ENCODE peak calls at places on chromosomes 12 and 14, in nine cellular contexts. One of them, this sample, is unnamed.

GRCh38 chr12:121009744-121010143 is 6.5 kb downstream of the C12orf43 start:
- DNase-seq in GM10248: no peak
- DNase-seq in SW480: peak; percentile 47
- DNase-seq in Caco-2: peak; percentile 70
- DNase-seq in stimulated activated CD4-positive, alpha-beta T cell treated with anti-CD3 and anti-CD28 coated beads, Interleukin-1b, Interleukin-23, amount 100 ng/mL, for 24 hours: no peak
- DNase-seq in HuH-7.5: no peak
- DNase-seq in activated gamma-delta T cell treated with anti-CD3 and anti-CD28 coated beads, Interleukin-2, amount 50 U/mL, for 16 hours: no peak
- DNase-seq in hypothalamus: no peak
- DNase-seq in transverse colon: peak; percentile 72
- DNase-seq in this sample: peak; percentile 33

GRCh38 chr12:28869197-28869596 is 279.9 kb upstream of the FAR2 start:
- DNase-seq in GM10248: no peak
- DNase-seq in SW480: peak; percentile 5
- DNase-seq in Caco-2: no peak
- DNase-seq in stimulated activated CD4-positive, alpha-beta T cell treated with anti-CD3 and anti-CD28 coated beads, Interleukin-1b, Interleukin-23, amount 100 ng/mL, for 24 hours: no peak
- DNase-seq in HuH-7.5: no peak
- DNase-seq in activated gamma-delta T cell treated with anti-CD3 and anti-CD28 coated beads, Interleukin-2, amount 50 U/mL, for 16 hours: no peak
- DNase-seq in hypothalamus: no peak
- DNase-seq in transverse colon: no peak
- DNase-seq in this sample: no peak

GRCh38 chr12:12723681-12724420 is 6.7 kb downstream of the CDKN1B start:
- DNase-seq in GM10248: no peak
- DNase-seq in SW480: peak; percentile 59
- DNase-seq in Caco-2: peak; percentile 56
- DNase-seq in stimulated activated CD4-positive, alpha-beta T cell treated with anti-CD3 and anti-CD28 coated beads, Interleukin-1b, Interleukin-23, amount 100 ng/mL, for 24 hours: no peak
- DNase-seq in HuH-7.5: no peak
- DNase-seq in activated gamma-delta T cell treated with anti-CD3 and anti-CD28 coated beads, Interleukin-2, amount 50 U/mL, for 16 hours: no peak
- DNase-seq in hypothalamus: no peak
- DNase-seq in transverse colon: peak; percentile 54
- DNase-seq in this sample: peak; percentile 36

GRCh38 chr12:124733086-124733485 is 130.6 kb downstream of the SCARB1 start:
- DNase-seq in GM10248: no peak
- DNase-seq in SW480: no peak
- DNase-seq in Caco-2: no peak
- DNase-seq in stimulated activated CD4-positive, alpha-beta T cell treated with anti-CD3 and anti-CD28 coated beads, Interleukin-1b, Interleukin-23, amount 100 ng/mL, for 24 hours: no peak
- DNase-seq in HuH-7.5: no peak
- DNase-seq in activated gamma-delta T cell treated with anti-CD3 and anti-CD28 coated beads, Interleukin-2, amount 50 U/mL, for 16 hours: no peak
- DNase-seq in hypothalamus: no peak
- DNase-seq in transverse colon: no peak
- DNase-seq in this sample: no peak

GRCh38 chr12:90124289-90124688 is 415.7 kb upstream of the ATP2B1 start:
- DNase-seq in GM10248: no peak
- DNase-seq in SW480: no peak
- DNase-seq in Caco-2: no peak
- DNase-seq in stimulated activated CD4-positive, alpha-beta T cell treated with anti-CD3 and anti-CD28 coated beads, Interleukin-1b, Interleukin-23, amount 100 ng/mL, for 24 hours: no peak
- DNase-seq in HuH-7.5: no peak
- DNase-seq in activated gamma-delta T cell treated with anti-CD3 and anti-CD28 coated beads, Interleukin-2, amount 50 U/mL, for 16 hours: no peak
- DNase-seq in hypothalamus: no peak
- DNase-seq in transverse colon: no peak
- DNase-seq in this sample: no peak

GRCh38 chr12:108731105-108731865 is at the start of gene CORO1C:
- DNase-seq in GM10248: peak; percentile 95
- DNase-seq in SW480: no peak
- DNase-seq in Caco-2: peak; percentile 98
- DNase-seq in stimulated activated CD4-positive, alpha-beta T cell treated with anti-CD3 and anti-CD28 coated beads, Interleukin-1b, Interleukin-23, amount 100 ng/mL, for 24 hours: peak; percentile 83
- DNase-seq in HuH-7.5: peak; percentile 84
- DNase-seq in activated gamma-delta T cell treated with anti-CD3 and anti-CD28 coated beads, Interleukin-2, amount 50 U/mL, for 16 hours: peak; percentile 81
- DNase-seq in hypothalamus: peak; percentile 92
- DNase-seq in transverse colon: peak; percentile 99
- DNase-seq in this sample: peak; percentile 96

GRCh38 chr12:122130150-122130549 is 43.9 kb downstream of the IL31 start:
- DNase-seq in GM10248: no peak
- DNase-seq in SW480: peak; percentile 23
- DNase-seq in Caco-2: no peak
- DNase-seq in stimulated activated CD4-positive, alpha-beta T cell treated with anti-CD3 and anti-CD28 coated beads, Interleukin-1b, Interleukin-23, amount 100 ng/mL, for 24 hours: no peak
- DNase-seq in HuH-7.5: no peak
- DNase-seq in activated gamma-delta T cell treated with anti-CD3 and anti-CD28 coated beads, Interleukin-2, amount 50 U/mL, for 16 hours: no peak
- DNase-seq in hypothalamus: no peak
- DNase-seq in transverse colon: no peak
- DNase-seq in this sample: no peak

GRCh38 chr12:47860279-47860841 is 40.7 kb upstream of the HDAC7 start:
- DNase-seq in GM10248: no peak
- DNase-seq in SW480: no peak
- DNase-seq in Caco-2: no peak
- DNase-seq in stimulated activated CD4-positive, alpha-beta T cell treated with anti-CD3 and anti-CD28 coated beads, Interleukin-1b, Interleukin-23, amount 100 ng/mL, for 24 hours: no peak
- DNase-seq in HuH-7.5: no peak
- DNase-seq in activated gamma-delta T cell treated with anti-CD3 and anti-CD28 coated beads, Interleukin-2, amount 50 U/mL, for 16 hours: no peak
- DNase-seq in hypothalamus: no peak
- DNase-seq in transverse colon: no peak
- DNase-seq in this sample: no peak

GRCh38 chr12:1917172-1918070 is 1.0 kb downstream of the CACNA2D4 start:
- DNase-seq in GM10248: peak; percentile 15
- DNase-seq in SW480: no peak
- DNase-seq in Caco-2: no peak
- DNase-seq in stimulated activated CD4-positive, alpha-beta T cell treated with anti-CD3 and anti-CD28 coated beads, Interleukin-1b, Interleukin-23, amount 100 ng/mL, for 24 hours: no peak
- DNase-seq in HuH-7.5: no peak
- DNase-seq in activated gamma-delta T cell treated with anti-CD3 and anti-CD28 coated beads, Interleukin-2, amount 50 U/mL, for 16 hours: no peak
- DNase-seq in hypothalamus: no peak
- DNase-seq in transverse colon: no peak
- DNase-seq in this sample: no peak

GRCh38 chr12:87812030-87812429 is 217.2 kb downstream of the C12orf50 start:
- DNase-seq in GM10248: no peak
- DNase-seq in SW480: no peak
- DNase-seq in Caco-2: no peak
- DNase-seq in stimulated activated CD4-positive, alpha-beta T cell treated with anti-CD3 and anti-CD28 coated beads, Interleukin-1b, Interleukin-23, amount 100 ng/mL, for 24 hours: no peak
- DNase-seq in HuH-7.5: no peak
- DNase-seq in activated gamma-delta T cell treated with anti-CD3 and anti-CD28 coated beads, Interleukin-2, amount 50 U/mL, for 16 hours: no peak
- DNase-seq in hypothalamus: no peak
- DNase-seq in transverse colon: no peak
- DNase-seq in this sample: no peak

GRCh38 chr14:76964695-76965094 is 63.8 kb downstream of the IRF2BPL start:
- DNase-seq in GM10248: peak; percentile 70
- DNase-seq in SW480: peak; percentile 43
- DNase-seq in Caco-2: no peak
- DNase-seq in stimulated activated CD4-positive, alpha-beta T cell treated with anti-CD3 and anti-CD28 coated beads, Interleukin-1b, Interleukin-23, amount 100 ng/mL, for 24 hours: no peak
- DNase-seq in HuH-7.5: no peak
- DNase-seq in activated gamma-delta T cell treated with anti-CD3 and anti-CD28 coated beads, Interleukin-2, amount 50 U/mL, for 16 hours: no peak
- DNase-seq in hypothalamus: no peak
- DNase-seq in transverse colon: no peak
- DNase-seq in this sample: no peak

GRCh38 chr14:55691659-55692058 is 111.7 kb downstream of the KTN1 start:
- DNase-seq in GM10248: no peak
- DNase-seq in SW480: no peak
- DNase-seq in Caco-2: no peak
- DNase-seq in stimulated activated CD4-positive, alpha-beta T cell treated with anti-CD3 and anti-CD28 coated beads, Interleukin-1b, Interleukin-23, amount 100 ng/mL, for 24 hours: no peak
- DNase-seq in HuH-7.5: no peak
- DNase-seq in activated gamma-delta T cell treated with anti-CD3 and anti-CD28 coated beads, Interleukin-2, amount 50 U/mL, for 16 hours: no peak
- DNase-seq in hypothalamus: no peak
- DNase-seq in transverse colon: no peak
- DNase-seq in this sample: no peak

GRCh38 chr12:38771871-38772270 is 133.5 kb downstream of the CPNE8 start:
- DNase-seq in GM10248: peak; percentile 22
- DNase-seq in SW480: no peak
- DNase-seq in Caco-2: no peak
- DNase-seq in stimulated activated CD4-positive, alpha-beta T cell treated with anti-CD3 and anti-CD28 coated beads, Interleukin-1b, Interleukin-23, amount 100 ng/mL, for 24 hours: no peak
- DNase-seq in HuH-7.5: no peak
- DNase-seq in activated gamma-delta T cell treated with anti-CD3 and anti-CD28 coated beads, Interleukin-2, amount 50 U/mL, for 16 hours: no peak
- DNase-seq in hypothalamus: no peak
- DNase-seq in transverse colon: no peak
- DNase-seq in this sample: no peak

GRCh38 chr12:26268841-26269553 is 73.6 kb downstream of the SSPN start:
- DNase-seq in GM10248: no peak
- DNase-seq in SW480: peak; percentile 45
- DNase-seq in Caco-2: peak; percentile 25
- DNase-seq in stimulated activated CD4-positive, alpha-beta T cell treated with anti-CD3 and anti-CD28 coated beads, Interleukin-1b, Interleukin-23, amount 100 ng/mL, for 24 hours: no peak
- DNase-seq in HuH-7.5: no peak
- DNase-seq in activated gamma-delta T cell treated with anti-CD3 and anti-CD28 coated beads, Interleukin-2, amount 50 U/mL, for 16 hours: no peak
- DNase-seq in hypothalamus: no peak
- DNase-seq in transverse colon: no peak
- DNase-seq in this sample: no peak

GRCh38 chr14:71328183-71328582 is 420.9 kb downstream of the PCNX1 start:
- DNase-seq in GM10248: peak; percentile 33
- DNase-seq in SW480: no peak
- DNase-seq in Caco-2: no peak
- DNase-seq in stimulated activated CD4-positive, alpha-beta T cell treated with anti-CD3 and anti-CD28 coated beads, Interleukin-1b, Interleukin-23, amount 100 ng/mL, for 24 hours: no peak
- DNase-seq in HuH-7.5: no peak
- DNase-seq in activated gamma-delta T cell treated with anti-CD3 and anti-CD28 coated beads, Interleukin-2, amount 50 U/mL, for 16 hours: no peak
- DNase-seq in hypothalamus: no peak
- DNase-seq in transverse colon: no peak
- DNase-seq in this sample: no peak

GRCh38 chr12:109346920-109347319 is 780 bp upstream of the MYO1H start:
- DNase-seq in GM10248: no peak
- DNase-seq in SW480: no peak
- DNase-seq in Caco-2: peak; percentile 23
- DNase-seq in stimulated activated CD4-positive, alpha-beta T cell treated with anti-CD3 and anti-CD28 coated beads, Interleukin-1b, Interleukin-23, amount 100 ng/mL, for 24 hours: no peak
- DNase-seq in HuH-7.5: no peak
- DNase-seq in activated gamma-delta T cell treated with anti-CD3 and anti-CD28 coated beads, Interleukin-2, amount 50 U/mL, for 16 hours: no peak
- DNase-seq in hypothalamus: no peak
- DNase-seq in transverse colon: no peak
- DNase-seq in this sample: peak; percentile 8

GRCh38 chr12:1583421-1584078 is 10.8 kb downstream of the FBXL14 start:
- DNase-seq in GM10248: peak; percentile 77
- DNase-seq in SW480: peak; percentile 90
- DNase-seq in Caco-2: peak; percentile 87
- DNase-seq in stimulated activated CD4-positive, alpha-beta T cell treated with anti-CD3 and anti-CD28 coated beads, Interleukin-1b, Interleukin-23, amount 100 ng/mL, for 24 hours: no peak
- DNase-seq in HuH-7.5: peak; percentile 76
- DNase-seq in activated gamma-delta T cell treated with anti-CD3 and anti-CD28 coated beads, Interleukin-2, amount 50 U/mL, for 16 hours: peak; percentile 42
- DNase-seq in hypothalamus: no peak
- DNase-seq in transverse colon: peak; percentile 85
- DNase-seq in this sample: peak; percentile 94

GRCh38 chr12:114257687-114258086 is 148.3 kb downstream of the TBX5 start:
- DNase-seq in GM10248: no peak
- DNase-seq in SW480: no peak
- DNase-seq in Caco-2: no peak
- DNase-seq in stimulated activated CD4-positive, alpha-beta T cell treated with anti-CD3 and anti-CD28 coated beads, Interleukin-1b, Interleukin-23, amount 100 ng/mL, for 24 hours: no peak
- DNase-seq in HuH-7.5: no peak
- DNase-seq in activated gamma-delta T cell treated with anti-CD3 and anti-CD28 coated beads, Interleukin-2, amount 50 U/mL, for 16 hours: no peak
- DNase-seq in hypothalamus: no peak
- DNase-seq in transverse colon: no peak
- DNase-seq in this sample: no peak

GRCh38 chr12:119704065-119704747 is 36.3 kb downstream of the PRKAB1 start:
- DNase-seq in GM10248: no peak
- DNase-seq in SW480: no peak
- DNase-seq in Caco-2: no peak
- DNase-seq in stimulated activated CD4-positive, alpha-beta T cell treated with anti-CD3 and anti-CD28 coated beads, Interleukin-1b, Interleukin-23, amount 100 ng/mL, for 24 hours: no peak
- DNase-seq in HuH-7.5: no peak
- DNase-seq in activated gamma-delta T cell treated with anti-CD3 and anti-CD28 coated beads, Interleukin-2, amount 50 U/mL, for 16 hours: no peak
- DNase-seq in hypothalamus: no peak
- DNase-seq in transverse colon: no peak
- DNase-seq in this sample: no peak

GRCh38 chr14:104171948-104172347 is 33.6 kb downstream of the KIF26A start:
- DNase-seq in GM10248: no peak
- DNase-seq in SW480: no peak
- DNase-seq in Caco-2: no peak
- DNase-seq in stimulated activated CD4-positive, alpha-beta T cell treated with anti-CD3 and anti-CD28 coated beads, Interleukin-1b, Interleukin-23, amount 100 ng/mL, for 24 hours: no peak
- DNase-seq in HuH-7.5: no peak
- DNase-seq in activated gamma-delta T cell treated with anti-CD3 and anti-CD28 coated beads, Interleukin-2, amount 50 U/mL, for 16 hours: no peak
- DNase-seq in hypothalamus: no peak
- DNase-seq in transverse colon: no peak
- DNase-seq in this sample: no peak

GRCh38 chr12:67758119-67758873 is 109.8 kb downstream of the DYRK2 start:
- DNase-seq in GM10248: peak; percentile 49
- DNase-seq in SW480: no peak
- DNase-seq in Caco-2: no peak
- DNase-seq in stimulated activated CD4-positive, alpha-beta T cell treated with anti-CD3 and anti-CD28 coated beads, Interleukin-1b, Interleukin-23, amount 100 ng/mL, for 24 hours: no peak
- DNase-seq in HuH-7.5: no peak
- DNase-seq in activated gamma-delta T cell treated with anti-CD3 and anti-CD28 coated beads, Interleukin-2, amount 50 U/mL, for 16 hours: no peak
- DNase-seq in hypothalamus: no peak
- DNase-seq in transverse colon: no peak
- DNase-seq in this sample: no peak

GRCh38 chr14:51719970-51720369 is 68.3 kb downstream of the FRMD6 start:
- DNase-seq in GM10248: no peak
- DNase-seq in SW480: no peak
- DNase-seq in Caco-2: no peak
- DNase-seq in stimulated activated CD4-positive, alpha-beta T cell treated with anti-CD3 and anti-CD28 coated beads, Interleukin-1b, Interleukin-23, amount 100 ng/mL, for 24 hours: no peak
- DNase-seq in HuH-7.5: no peak
- DNase-seq in activated gamma-delta T cell treated with anti-CD3 and anti-CD28 coated beads, Interleukin-2, amount 50 U/mL, for 16 hours: no peak
- DNase-seq in hypothalamus: no peak
- DNase-seq in transverse colon: no peak
- DNase-seq in this sample: no peak

GRCh38 chr12:22230280-22230794 is 104.2 kb downstream of the ST8SIA1 start:
- DNase-seq in GM10248: no peak
- DNase-seq in SW480: no peak
- DNase-seq in Caco-2: no peak
- DNase-seq in stimulated activated CD4-positive, alpha-beta T cell treated with anti-CD3 and anti-CD28 coated beads, Interleukin-1b, Interleukin-23, amount 100 ng/mL, for 24 hours: no peak
- DNase-seq in HuH-7.5: no peak
- DNase-seq in activated gamma-delta T cell treated with anti-CD3 and anti-CD28 coated beads, Interleukin-2, amount 50 U/mL, for 16 hours: no peak
- DNase-seq in hypothalamus: no peak
- DNase-seq in transverse colon: no peak
- DNase-seq in this sample: no peak

GRCh38 chr14:80698974-80699373 is 242.6 kb downstream of the CEP128 start:
- DNase-seq in GM10248: no peak
- DNase-seq in SW480: no peak
- DNase-seq in Caco-2: no peak
- DNase-seq in stimulated activated CD4-positive, alpha-beta T cell treated with anti-CD3 and anti-CD28 coated beads, Interleukin-1b, Interleukin-23, amount 100 ng/mL, for 24 hours: no peak
- DNase-seq in HuH-7.5: no peak
- DNase-seq in activated gamma-delta T cell treated with anti-CD3 and anti-CD28 coated beads, Interleukin-2, amount 50 U/mL, for 16 hours: no peak
- DNase-seq in hypothalamus: no peak
- DNase-seq in transverse colon: no peak
- DNase-seq in this sample: no peak

GRCh38 chr12:121494093-121494787 is 86.6 kb downstream of the KDM2B start:
- DNase-seq in GM10248: peak; percentile 67
- DNase-seq in SW480: peak; percentile 18
- DNase-seq in Caco-2: peak; percentile 60
- DNase-seq in stimulated activated CD4-positive, alpha-beta T cell treated with anti-CD3 and anti-CD28 coated beads, Interleukin-1b, Interleukin-23, amount 100 ng/mL, for 24 hours: peak; percentile 41
- DNase-seq in HuH-7.5: no peak
- DNase-seq in activated gamma-delta T cell treated with anti-CD3 and anti-CD28 coated beads, Interleukin-2, amount 50 U/mL, for 16 hours: peak; percentile 38
- DNase-seq in hypothalamus: no peak
- DNase-seq in transverse colon: peak; percentile 44
- DNase-seq in this sample: peak; percentile 39

This sample was measured in SJCRH30.